ENCODE peak calls at places on chromosomes 3 and 15, in nine cellular contexts. B is natural killer cell treated with Interleukin-12 subunit alpha and Interleukin-12 subunit beta and Interleukin-15 and Interleukin-18, amount 100 ng/mL, for 72 hours; O is activated gamma-delta T cell treated with Interleukin-2 at 50 U/mL for 16 hours; Y is T-helper 9 cell; V is astrocyte of the spinal cord; A is kidney glomerular epithelial cell; E is transverse colon; T is stimulated activated CD4-positive, alpha-beta T cell treated with anti-CD3 and anti-CD28 coated beads, Interleukin-1b, Interleukin-23, amount 100 ng/mL, for 24 hours; Q is AG04450. X is an unnamed sample.

GRCh38 chr3:49469037-49469875 is 811 bp upstream of the DAG1 start:
- DNase-seq in O (no peak), B (no peak), E (peak; percentile 70), A (peak; percentile 77), T (no peak), V (peak; percentile 50), Y (no peak), Q (no peak), X (no peak)

GRCh38 chr3:146125946-146126345 is 35.0 kb downstream of the PLOD2 start:
- DNase-seq in V (peak; percentile 94), E (no peak), A (peak; percentile 78), Q (peak; percentile 70), Y (no peak), T (no peak), O (no peak), B (no peak), X (no peak)

GRCh38 chr3:108150200-108150599 is 59.4 kb upstream of the CD47 start:
- DNase-seq in O (no peak), Q (no peak), E (no peak), V (no peak), A (no peak), Y (no peak), B (no peak), T (no peak), X (no peak)

GRCh38 chr15:90400759-90401314 is 12.8 kb downstream of the IQGAP1 start:
- DNase-seq in V (peak; percentile 97), B (peak; percentile 81), T (no peak), Y (peak; percentile 42), O (peak; percentile 57), A (peak; percentile 96), Q (peak; percentile 81), E (peak; percentile 69), X (peak; percentile 34)

GRCh38 chr15:81792646-81793045 is 253.2 kb downstream of the MEX3B start:
- DNase-seq in T (no peak), A (no peak), Y (no peak), V (no peak), E (no peak), O (no peak), B (no peak), Q (no peak), X (no peak)

GRCh38 chr3:31668258-31668657 is 135.5 kb downstream of the STT3B start:
- DNase-seq in B (no peak), Q (no peak), A (no peak), O (no peak), E (no peak), T (no peak), V (no peak), Y (no peak), X (no peak)

GRCh38 chr3:196016485-196016884 is 65.4 kb downstream of the TFRC start:
- DNase-seq in B (no peak), O (no peak), Q (peak; percentile 41), T (no peak), Y (no peak), V (peak; percentile 64), A (no peak), E (no peak), X (no peak)

GRCh38 chr15:69604050-69604378 is 151.4 kb downstream of the RPLP1 start:
- DNase-seq in V (no peak), O (no peak), T (no peak), Y (no peak), A (no peak), E (peak; percentile 44), Q (no peak), B (no peak), X (no peak)

GRCh38 chr15:100663066-100663465 is 60.7 kb downstream of the ASB7 start:
- DNase-seq in A (no peak), V (no peak), O (no peak), T (no peak), Y (no peak), Q (no peak), B (no peak), E (no peak), X (no peak)

X was measured in CD8-positive, alpha-beta T cell.